ENCODE peak calls at places on chromosomes 5 and 9, in seven cellular contexts. R is glutamatergic neuron, C is RWPE1, U is renal cortical epithelial cell, Z is AG09309, G is mucosa of gallbladder, O is ELR. V is an unnamed sample.

GRCh38 chr9:97316904-97317303 is 9.4 kb downstream of the CCDC180 start:
- DNase-seq in R (no peak), G (no peak), U (no peak), Z (no peak), C (no peak), O (no peak), V (no peak)

GRCh38 chr5:76941000-76941399 is 11.8 kb upstream of the CRHBP start:
- DNase-seq in O (no peak), U (no peak), Z (no peak), C (no peak), G (no peak), R (no peak), V (no peak)

GRCh38 chr5:173012882-173013281 is 29.3 kb downstream of the ATP6V0E1 start:
- DNase-seq in R (no peak), O (no peak), C (no peak), G (no peak), Z (no peak), U (peak), V (no peak)

GRCh38 chr9:91426123-91426745 is 2.6 kb upstream of the NFIL3 start:
- DNase-seq in U (peak), C (peak), R (no peak), O (peak), G (no peak), Z (no peak), V (peak)

GRCh38 chr5:82168294-82168693 is 109.9 kb downstream of the RPS23 start:
- DNase-seq in U (no peak), O (peak), C (no peak), Z (no peak), G (no peak), R (no peak), V (no peak)

GRCh38 chr5:146703499-146703898 is 175.1 kb downstream of the PPP2R2B start:
- DNase-seq in R (no peak), U (no peak), Z (peak), O (no peak), G (no peak), C (peak), V (no peak)

GRCh38 chr5:162372265-162372664 is 304.7 kb downstream of the GABRG2 start:
- DNase-seq in G (no peak), U (no peak), O (no peak), Z (no peak), R (peak), C (no peak), V (no peak)

GRCh38 chr9:94827584-94828304 is 101.2 kb downstream of the AOPEP start:
- DNase-seq in R (no peak), C (no peak), Z (no peak), U (no peak), G (peak), O (no peak), V (no peak)

GRCh38 chr9:33349743-33350142 is 52.6 kb downstream of the AQP7 start:
- DNase-seq in U (no peak), Z (no peak), C (no peak), O (no peak), R (no peak), G (no peak), V (no peak)

GRCh38 chr5:15645376-15645775 is 145.4 kb downstream of the FBXL7 start:
- DNase-seq in Z (no peak), U (no peak), R (no peak), C (no peak), O (peak), G (no peak), V (no peak)

GRCh38 chr5:141889282-141889871 is 11.2 kb upstream of the PCDH1 start:
- DNase-seq in G (no peak), R (no peak), O (peak), Z (no peak), C (no peak), U (peak), V (no peak)

GRCh38 chr5:50900952-50901510 is 234.6 kb downstream of the PARP8 start:
- DNase-seq in U (no peak), C (no peak), Z (no peak), R (no peak), O (no peak), G (no peak), V (no peak)

GRCh38 chr5:109688999-109689739 is 558 bp upstream of the MAN2A1 start:
- DNase-seq in Z (no peak), R (peak), U (peak), G (peak), O (peak), C (peak), V (peak)

GRCh38 chr5:93186031-93186682 is 394.9 kb downstream of the NR2F1-AS1 start:
- DNase-seq in Z (peak), U (peak), C (peak), R (no peak), G (no peak), O (peak), V (no peak)

GRCh38 chr5:174355208-174355612 is 309.7 kb downstream of the NSG2 start:
- DNase-seq in R (no peak), U (peak), C (peak), O (peak), Z (peak), G (no peak), V (no peak)

GRCh38 chr5:119031905-119032304 is 39.0 kb upstream of the DMXL1 start:
- DNase-seq in R (no peak), G (no peak), Z (no peak), U (peak), C (no peak), O (peak), V (no peak)

GRCh38 chr5:51657340-51658240 is 274.3 kb downstream of the ISL1 start:
- DNase-seq in C (no peak), G (no peak), U (peak), O (no peak), R (peak), Z (no peak), V (no peak)

GRCh38 chr5:135033026-135033861 is 784 bp downstream of the PITX1 start:
- DNase-seq in C (peak), O (peak), U (no peak), R (no peak), G (no peak), Z (no peak), V (peak)

GRCh38 chr9:89712285-89712684 is 107.5 kb downstream of the GADD45G start:
- DNase-seq in U (no peak), C (no peak), Z (no peak), G (no peak), R (no peak), O (no peak), V (no peak)

GRCh38 chr5:3377831-3378230 is 217.8 kb upstream of the IRX1 start:
- DNase-seq in Z (no peak), R (no peak), C (no peak), G (no peak), U (no peak), O (no peak), V (no peak)

GRCh38 chr9:128892223-128892892 is 10.4 kb downstream of the LRRC8A start:
- DNase-seq in O (peak), C (peak), G (peak), U (peak), R (no peak), Z (no peak), V (no peak)

GRCh38 chr5:151141535-151141934 is 16.0 kb downstream of the ANXA6 start:
- DNase-seq in O (no peak), G (peak), C (no peak), U (no peak), Z (no peak), R (peak), V (no peak)

GRCh38 chr9:113581865-113582697 is 118.6 kb downstream of the RGS3 start:
- DNase-seq in Z (no peak), G (peak), O (peak), C (no peak), U (peak), R (peak), V (no peak)

GRCh38 chr9:113808391-113809191 is 67.5 kb upstream of the ZNF618 start:
- DNase-seq in R (no peak), O (peak), U (peak), C (peak), Z (peak), G (peak), V (no peak)

GRCh38 chr9:16901589-16901988 is 31.1 kb upstream of the BNC2 start:
- DNase-seq in C (peak), O (peak), Z (peak), U (peak), R (no peak), G (no peak), V (no peak)

GRCh38 chr5:113058269-113058668 is 81.7 kb downstream of the DCP2 start:
- DNase-seq in G (no peak), C (no peak), R (no peak), U (no peak), Z (no peak), O (no peak), V (no peak)

GRCh38 chr5:14545308-14545707 is 36.3 kb upstream of the OTULINL start:
- DNase-seq in C (no peak), G (no peak), U (no peak), Z (no peak), O (no peak), R (no peak), V (no peak)

GRCh38 chr5:124605516-124605915 is 140.9 kb downstream of the ZNF608 start:
- DNase-seq in O (no peak), G (peak), Z (no peak), R (no peak), U (peak), C (no peak), V (peak)

GRCh38 chr5:135009736-135010501 is 24.1 kb downstream of the PITX1 start:
- DNase-seq in G (no peak), U (no peak), C (no peak), O (no peak), R (no peak), Z (no peak), V (no peak)

GRCh38 chr9:137679249-137679648 is 60.4 kb downstream of the EHMT1 start:
- DNase-seq in O (no peak), U (no peak), G (no peak), Z (no peak), C (no peak), R (no peak), V (no peak)

GRCh38 chr9:115046786-115047185 is 71.2 kb downstream of the TNC start:
- DNase-seq in C (no peak), R (no peak), G (no peak), O (no peak), Z (no peak), U (no peak), V (no peak)

GRCh38 chr9:120916573-120916972 is 10.0 kb downstream of the TRAF1 start:
- DNase-seq in C (no peak), G (peak), R (no peak), Z (no peak), O (no peak), U (no peak), V (no peak)

GRCh38 chr9:36148652-36149051 is 12.1 kb downstream of the GLIPR2 start:
- DNase-seq in U (peak), O (peak), Z (peak), G (peak), R (no peak), C (peak), V (peak)

GRCh38 chr5:33339413-33339812 is 101.4 kb upstream of the TARS1 start:
- DNase-seq in R (no peak), U (no peak), Z (no peak), G (no peak), O (no peak), C (no peak), V (no peak)

GRCh38 chr9:97484134-97484533 is 17.3 kb upstream of the TMOD1 start:
- DNase-seq in Z (no peak), G (no peak), U (no peak), C (no peak), O (no peak), R (no peak), V (no peak)

GRCh38 chr5:53463909-53464621 is 16.4 kb upstream of the FST start:
- DNase-seq in R (no peak), C (no peak), O (no peak), Z (no peak), U (no peak), G (no peak), V (no peak)

GRCh38 chr9:128899566-128900322 is 17.8 kb downstream of the LRRC8A start:
- DNase-seq in G (no peak), R (no peak), Z (no peak), C (peak), O (peak), U (no peak), V (no peak)

GRCh38 chr5:83564069-83564749 is 92.7 kb downstream of the VCAN start:
- DNase-seq in R (no peak), O (peak), Z (no peak), U (peak), G (no peak), C (peak), V (peak)

GRCh38 chr9:82021198-82021597 is 32.6 kb downstream of the SPATA31D1 start:
- DNase-seq in R (no peak), C (peak), G (peak), U (peak), Z (peak), O (peak), V (no peak)

GRCh38 chr5:159100928-159101646 is 1.4 kb upstream of the EBF1 start:
- DNase-seq in U (no peak), R (no peak), Z (no peak), O (no peak), G (no peak), C (no peak), V (no peak)